ENCODE peak calls at places on chromosome 1, in eight cellular contexts. W is stomach, Y is HEK293T, P is osteocyte, V is Daoy, F is HS-27A, R is right atrium auricular region, M is anterior cingulate cortex. G is an unnamed sample.

GRCh38 chr1:192805832-192806323 is 3.0 kb upstream of the RGS2 start:
- DNase-seq in P (no peak), Y (peak), V (peak), R (no peak), M (no peak), F (no peak), W (no peak), G (peak)

GRCh38 chr1:182301467-182302198 is 90.0 kb downstream of the GLUL start:
- DNase-seq in M (peak), W (peak), R (peak), V (no peak), F (no peak), Y (no peak), P (no peak), G (peak)

GRCh38 chr1:168653567-168653966 is 75.4 kb downstream of the DPT start:
- DNase-seq in P (no peak), Y (no peak), F (no peak), M (no peak), R (no peak), W (no peak), V (peak), G (no peak)

GRCh38 chr1:29870621-29871020 is 634.3 kb downstream of the PTPRU start:
- DNase-seq in Y (no peak), F (no peak), M (no peak), W (no peak), R (no peak), P (no peak), V (no peak), G (no peak)

GRCh38 chr1:40140211-40140709 is 20.9 kb upstream of the RLF start:
- DNase-seq in R (no peak), V (no peak), W (no peak), M (no peak), F (peak), Y (no peak), P (no peak), G (no peak)

GRCh38 chr1:225468270-225469020 is 40.6 kb upstream of the LBR start:
- DNase-seq in V (no peak), R (no peak), M (no peak), F (no peak), P (no peak), W (no peak), Y (no peak), G (no peak)

GRCh38 chr1:211183924-211184323 is 50.0 kb upstream of the KCNH1 start:
- DNase-seq in M (no peak), W (no peak), F (no peak), Y (no peak), P (no peak), R (no peak), V (no peak), G (no peak)

GRCh38 chr1:169495916-169496315 is 10.2 kb upstream of the SLC19A2 start:
- DNase-seq in R (no peak), V (no peak), M (no peak), W (no peak), P (no peak), Y (no peak), F (no peak), G (no peak)

GRCh38 chr1:244964112-244964971 is 100.0 kb upstream of the HNRNPU start:
- DNase-seq in R (no peak), V (peak), F (peak), P (no peak), M (peak), W (peak), Y (no peak), G (peak)

GRCh38 chr1:106224426-106224825 is 832.0 kb upstream of the PRMT6 start:
- DNase-seq in M (no peak), V (no peak), F (no peak), R (no peak), W (no peak), P (no peak), Y (no peak), G (no peak)

GRCh38 chr1:230548357-230548756 is 93.9 kb upstream of the COG2 start:
- DNase-seq in Y (no peak), W (no peak), P (no peak), M (no peak), R (no peak), F (no peak), V (no peak), G (no peak)

GRCh38 chr1:226034482-226034881 is 28.0 kb upstream of the H3-3A start:
- DNase-seq in M (peak), W (peak), Y (no peak), R (peak), P (no peak), V (peak), F (no peak), G (peak)

GRCh38 chr1:15513192-15513591 is 10.8 kb downstream of the CASP9 start:
- DNase-seq in Y (no peak), V (no peak), M (no peak), P (no peak), R (no peak), F (no peak), W (peak), G (no peak)

GRCh38 chr1:20110679-20111078 is 8.7 kb downstream of the PLA2G2D start:
- DNase-seq in P (no peak), V (peak), F (no peak), R (peak), W (no peak), Y (no peak), M (no peak), G (no peak)

GRCh38 chr1:53562256-53562982 is 103.2 kb downstream of the DMRTB1 start:
- DNase-seq in W (no peak), P (no peak), R (no peak), F (no peak), Y (no peak), M (no peak), V (no peak), G (no peak)

GRCh38 chr1:178798232-178798861 is 72.5 kb downstream of the ANGPTL1 start:
- DNase-seq in R (no peak), V (no peak), Y (no peak), W (no peak), F (no peak), M (no peak), P (no peak), G (no peak)

GRCh38 chr1:51515312-51515960 is 3.6 kb downstream of the EPS15 start:
- DNase-seq in V (no peak), M (no peak), P (no peak), W (no peak), F (no peak), R (no peak), Y (no peak), G (peak)

GRCh38 chr1:8324176-8324810 is 6.4 kb downstream of the SLC45A1 start:
- DNase-seq in Y (no peak), R (no peak), W (no peak), V (no peak), M (no peak), P (no peak), F (no peak), G (no peak)

GRCh38 chr1:36864182-36865079 is 169.9 kb downstream of the GRIK3 start:
- DNase-seq in R (no peak), F (no peak), V (peak), M (no peak), P (no peak), Y (peak), W (no peak), G (peak)

GRCh38 chr1:59220356-59220755 is 76.5 kb upstream of the FGGY start:
- DNase-seq in Y (no peak), V (no peak), W (no peak), F (no peak), R (no peak), P (no peak), M (no peak), G (no peak)

GRCh38 chr1:9555942-9556341 is 16.7 kb downstream of the SLC25A33 start:
- DNase-seq in F (no peak), Y (no peak), P (no peak), M (no peak), R (no peak), V (no peak), W (no peak), G (no peak)

GRCh38 chr1:113835686-113836290 is 23.5 kb upstream of the RSBN1 start:
- DNase-seq in R (no peak), V (peak), W (no peak), M (no peak), P (no peak), Y (peak), F (no peak), G (peak)

G was measured in erythroblast.